ENCODE peak calls at places on chromosomes 4 and X, in four cellular contexts. E is psoas muscle; I is pancreas; S is effector memory CD4-positive, alpha-beta T cell. N is an unnamed sample.

GRCh38 chr4:11130195-11130975 is 298.3 kb downstream of the HS3ST1 start:
- DNase-seq in E (no peak), I (no peak), S (no peak), N (no peak)

GRCh38 chrX:129790808-129791207 is 11.1 kb downstream of the SASH3 start:
- DNase-seq in S (no peak), I (no peak), E (no peak), N (no peak)

GRCh38 chr4:187060551-187060950 is 336.9 kb upstream of the FAT1 start:
- DNase-seq in E (no peak), S (no peak), I (no peak), N (no peak)

GRCh38 chrX:78886550-78886949 is 58.6 kb upstream of the P2RY10 start:
- DNase-seq in E (no peak), S (no peak), I (no peak), N (no peak)

GRCh38 chr4:24719615-24720014 is 75.8 kb upstream of the SOD3 start:
- DNase-seq in I (no peak), E (no peak), S (no peak), N (no peak)

GRCh38 chr4:74659576-74660411 is 134.5 kb downstream of the BTC start:
- DNase-seq in E (no peak), I (peak; percentile 27), S (no peak), N (no peak)

GRCh38 chr4:22389240-22389871 is 126.5 kb downstream of the ADGRA3 start:
- DNase-seq in S (no peak), I (peak; percentile 53), E (peak; percentile 50), N (no peak)

GRCh38 chrX:129360175-129360574 is 163.1 kb downstream of the SMARCA1 start:
- DNase-seq in I (peak; percentile 46), E (no peak), S (peak; percentile 0), N (peak; percentile 6)

GRCh38 chr4:112145820-112146813 is 863 bp downstream of the FAM241A start:
- DNase-seq in I (peak; percentile 44), S (peak; percentile 49), E (peak; percentile 69), N (peak; percentile 67)

GRCh38 chrX:77899081-77899828 is at the start of gene COX7B:
- DNase-seq in S (peak; percentile 63), I (peak; percentile 79), E (peak; percentile 58), N (peak; percentile 15)

GRCh38 chr4:78806943-78807458 is 30.9 kb downstream of the BMP2K start:
- DNase-seq in I (no peak), S (no peak), E (no peak), N (no peak)

GRCh38 chrX:13179100-13179499 is 134.7 kb upstream of the FAM9C start:
- DNase-seq in S (no peak), I (no peak), E (no peak), N (no peak)

GRCh38 chr4:124970011-124970410 is 257.5 kb upstream of the ANKRD50 start:
- DNase-seq in S (no peak), E (no peak), I (no peak), N (no peak)

GRCh38 chr4:94621491-94622080 is 136.2 kb upstream of the BMPR1B start:
- DNase-seq in I (peak; percentile 17), E (no peak), S (no peak), N (no peak)

GRCh38 chrX:40096395-40097091 is 1.2 kb downstream of the BCOR start:
- DNase-seq in E (peak; percentile 67), S (peak; percentile 57), I (peak; percentile 53), N (peak; percentile 54)

GRCh38 chrX:18855919-18856644 is 127.8 kb downstream of the PHKA2 start:
- DNase-seq in I (no peak), E (no peak), S (no peak), N (no peak)

GRCh38 chr4:74330295-74330750 is 22.1 kb downstream of the EPGN start:
- DNase-seq in I (no peak), E (no peak), S (no peak), N (no peak)

GRCh38 chr4:169256101-169256612 is 14.6 kb downstream of the SH3RF1 start:
- DNase-seq in S (no peak), I (no peak), E (no peak), N (no peak)

GRCh38 chr4:128449251-128449650 is 161.6 kb upstream of the PGRMC2 start:
- DNase-seq in S (no peak), E (no peak), I (no peak), N (no peak)

GRCh38 chr4:165118256-165118909 is 5.7 kb upstream of the TMEM192 start:
- DNase-seq in I (no peak), S (no peak), E (no peak), N (no peak)

GRCh38 chr4:156169861-156170260 is 216.2 kb upstream of the CTSO start:
- DNase-seq in S (no peak), I (no peak), E (no peak), N (no peak)

GRCh38 chr4:168503652-168504362 is 7.0 kb downstream of the PALLD start:
- DNase-seq in S (no peak), I (no peak), E (peak; percentile 72), N (no peak)

GRCh38 chr4:113086172-113086695 is 36.8 kb downstream of the ANK2 start:
- DNase-seq in I (no peak), S (no peak), E (no peak), N (no peak)

GRCh38 chrX:47446431-47446830 is 36.6 kb downstream of the ZNF41 start:
- DNase-seq in S (no peak), E (no peak), I (no peak), N (no peak)
- H3K9me3 ChIP-seq in S (peaks cover 12% of the 10 kb centered on the region), E (peaks cover 50% of the 10 kb centered on the region), I (no peaks in the 10 kb centered on the region), N (peaks cover 13% of the 10 kb centered on the region)

GRCh38 chr4:154877110-154877760 is 96.2 kb downstream of the RBM46 start:
- DNase-seq in S (no peak), E (no peak), I (no peak), N (no peak)
- H3K9me3 ChIP-seq in S (no peaks in the 10 kb centered on the region), E (no peaks in the 10 kb centered on the region), I (no peaks in the 10 kb centered on the region), N (no peaks in the 10 kb centered on the region)

GRCh38 chr4:139317635-139318034 is 15.4 kb upstream of the NDUFC1 start:
- DNase-seq in E (no peak), I (no peak), S (no peak), N (no peak)

GRCh38 chr4:139315221-139315675 is 13.0 kb upstream of the NDUFC1 start:
- DNase-seq in S (no peak), E (no peak), I (no peak), N (no peak)

GRCh38 chr4:139314047-139314800 is 11.9 kb upstream of the NDUFC1 start:
- DNase-seq in E (no peak), S (no peak), I (no peak), N (no peak)

GRCh38 chr4:139319571-139319970 is 17.3 kb upstream of the NDUFC1 start:
- DNase-seq in I (no peak), S (no peak), E (no peak), N (no peak)

DNA sequence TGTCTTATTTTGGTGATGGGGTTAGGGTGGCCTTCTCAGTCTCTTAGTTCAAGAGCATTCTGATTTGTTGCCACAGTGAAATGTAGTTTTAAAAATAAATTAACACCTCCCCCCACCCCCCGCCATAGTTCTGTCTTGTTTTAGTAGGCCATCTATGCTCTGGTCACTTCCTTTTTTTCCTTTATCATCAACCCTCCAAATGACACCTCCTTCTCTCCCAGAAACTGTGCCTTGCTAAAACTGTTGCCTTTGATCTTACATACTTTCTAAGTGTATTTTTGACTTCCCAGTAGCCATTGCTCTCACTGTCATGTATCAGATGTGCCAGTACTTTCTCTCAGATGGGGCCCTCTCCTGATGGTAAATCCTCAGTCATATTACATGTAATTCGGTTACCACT is 14.5 kb upstream of the NDUFC1 start:
- DNase-seq in I (no peak), S (no peak), E (no peak), N (no peak)
- H3K9me3 ChIP-seq in I (no peaks in the 10 kb centered on the region), S (no peaks in the 10 kb centered on the region), E (peaks cover 2% of the 10 kb centered on the region), N (no peaks in the 10 kb centered on the region)

DNA sequence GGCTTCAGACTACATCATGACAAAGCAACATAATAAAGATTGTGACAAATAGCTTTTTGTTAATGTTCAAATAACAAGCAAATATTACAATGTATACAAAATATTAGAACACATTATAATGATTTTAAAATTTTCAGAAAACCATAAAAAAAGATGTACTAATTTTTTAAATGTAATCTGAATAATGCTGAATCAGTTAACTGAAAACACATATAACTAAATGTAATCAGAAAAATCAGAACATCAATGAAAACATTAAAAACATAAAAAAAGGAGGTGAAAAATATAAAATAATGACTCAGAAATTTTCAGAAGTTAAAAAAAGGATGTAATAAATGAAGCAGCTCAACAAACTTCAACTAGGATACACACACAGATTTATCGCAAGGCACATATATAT is 53.5 kb downstream of the ZNF721 start:
- DNase-seq in E (no peak), S (no peak), I (no peak), N (no peak)
- H3K9me3 ChIP-seq in E (peaks cover 100% of the 10 kb centered on the region), S (peaks cover 82% of the 10 kb centered on the region), I (peaks cover 58% of the 10 kb centered on the region), N (peaks cover 55% of the 10 kb centered on the region)

N was measured in T-helper 17 cell.